ENCODE peak calls at places on chromosomes 2 and 18, in five cellular contexts. M is A549, O is GM23338, U is K562, A is HepG2. Z is an unnamed sample.

GRCh38 chr2:63661076-63661475 is 72.3 kb downstream of the MDH1 start:
- DNase-seq in O (no peak), A (no peak), M (no peak), U (no peak), Z (no peak)

GRCh38 chr2:167140767-167141166 is 252.5 kb downstream of the XIRP2 start:
- DNase-seq in U (no peak), O (no peak), M (no peak), A (peak; percentile 62), Z (no peak)

GRCh38 chr18:8823530-8823929 is 118.2 kb downstream of the MTCL1 start:
- DNase-seq in A (no peak), U (no peak), O (no peak), M (no peak), Z (no peak)

GRCh38 chr2:184611221-184612085 is 13.1 kb downstream of the ZNF804A start:
- DNase-seq in O (peak; percentile 49), M (no peak), U (no peak), A (no peak), Z (no peak)

GRCh38 chr18:30088238-30088637 is 954.3 kb downstream of the DSC3 start:
- DNase-seq in O (no peak), U (no peak), M (no peak), A (no peak), Z (no peak)

GRCh38 chr2:5387421-5387820 is 304.8 kb upstream of the SOX11 start:
- DNase-seq in O (no peak), A (no peak), U (no peak), M (no peak), Z (no peak)

GRCh38 chr2:120596990-120597594 is 138.6 kb upstream of the GLI2 start:
- DNase-seq in A (no peak), U (no peak), O (no peak), M (no peak), Z (no peak)

GRCh38 chr2:136874258-136874657 is 108.9 kb downstream of the THSD7B start:
- DNase-seq in M (no peak), U (no peak), O (peak; percentile 68), A (peak; percentile 11), Z (no peak)

GRCh38 chr2:145769053-145769716 is 1249.3 kb upstream of the ZEB2 start:
- DNase-seq in U (peak; percentile 79), A (no peak), O (no peak), M (no peak), Z (no peak)

GRCh38 chr2:240402566-240403295 is 32.7 kb upstream of the GPC1 start:
- DNase-seq in U (no peak), A (no peak), O (no peak), M (no peak), Z (no peak)

GRCh38 chr2:23530121-23530908 is 145.3 kb downstream of the KLHL29 start:
- DNase-seq in A (no peak), O (no peak), M (no peak), U (no peak), Z (no peak)

GRCh38 chr2:129085386-129085785 is 766.7 kb upstream of the HS6ST1 start:
- DNase-seq in O (no peak), A (no peak), M (no peak), U (no peak), Z (no peak)

GRCh38 chr2:242064364-242065250 is 195.1 kb downstream of the RTP5 start:
- DNase-seq in A (no peak), M (no peak), U (no peak), O (no peak), Z (no peak)

GRCh38 chr2:202178342-202178958 is 59.9 kb downstream of the SUMO1 start:
- DNase-seq in A (peak; percentile 58), U (peak; percentile 42), M (peak; percentile 51), O (peak; percentile 94), Z (peak; percentile 24)

GRCh38 chr18:3225588-3225987 is 5.8 kb upstream of the MYOM1 start:
- DNase-seq in M (no peak), O (no peak), A (no peak), U (no peak), Z (no peak)

GRCh38 chr2:226701052-226701451 is 98.6 kb downstream of the IRS1 start:
- DNase-seq in U (no peak), M (no peak), O (no peak), A (no peak), Z (no peak)

GRCh38 chr2:28269019-28269784 is 123.5 kb upstream of the FOSL2 start:
- DNase-seq in O (peak; percentile 40), M (peak; percentile 72), A (peak; percentile 49), U (peak; percentile 76), Z (no peak)

GRCh38 chr2:165539985-165540384 is 70.5 kb downstream of the CSRNP3 start:
- DNase-seq in M (no peak), U (no peak), A (no peak), O (no peak), Z (no peak)

GRCh38 chr2:136534817-136535216 is 230.5 kb upstream of the THSD7B start:
- DNase-seq in O (no peak), A (no peak), U (no peak), M (no peak), Z (no peak)

GRCh38 chr2:214547931-214548330 is 137.1 kb downstream of the VWC2L start:
- DNase-seq in M (no peak), O (no peak), U (no peak), A (no peak), Z (no peak)

GRCh38 chr2:25417715-25418369 is 76.1 kb upstream of the DNMT3A start:
- DNase-seq in U (peak; percentile 64), O (no peak), M (no peak), A (no peak), Z (peak; percentile 96)

GRCh38 chr2:197461073-197461472 is 7.7 kb downstream of the COQ10B start:
- DNase-seq in U (no peak), M (no peak), O (no peak), A (no peak), Z (no peak)

GRCh38 chr2:98479959-98480524 is 35.4 kb downstream of the INPP4A start:
- DNase-seq in U (no peak), A (no peak), M (no peak), O (peak; percentile 30), Z (no peak)

GRCh38 chr2:100789361-100789760 is 30.6 kb upstream of the NPAS2 start:
- DNase-seq in M (no peak), O (no peak), A (no peak), U (no peak), Z (no peak)

GRCh38 chr2:126658910-126659613 is 3.1 kb downstream of the GYPC start:
- DNase-seq in M (no peak), O (no peak), A (no peak), U (peak; percentile 45), Z (peak; percentile 56)

GRCh38 chr18:79447703-79448367 is 52.1 kb downstream of the NFATC1 start:
- DNase-seq in U (no peak), M (no peak), A (no peak), O (no peak), Z (no peak)

GRCh38 chr2:14182227-14182946 is 450.1 kb upstream of the LRATD1 start:
- DNase-seq in M (no peak), A (no peak), U (no peak), O (no peak), Z (no peak)
- TF ChIP-seq JUNB in M (no peak), A (no peak), U (no peak), O (no peak), Z (no peak)

GRCh38 chr2:39667881-39668276 is 2.2 kb downstream of the TMEM178A start:
- DNase-seq in U (no peak), A (no peak), M (no peak), O (no peak), Z (no peak)

GRCh38 chr2:39667142-39667880 is 1.6 kb downstream of the TMEM178A start:
- DNase-seq in O (no peak), A (no peak), U (no peak), M (no peak), Z (no peak)

GRCh38 chr2:39664898-39665591 is 672 bp upstream of the TMEM178A start:
- DNase-seq in A (no peak), U (no peak), O (peak; percentile 67), M (no peak), Z (no peak)

GRCh38 chr2:39665811-39666488 is at the start of gene TMEM178A:
- DNase-seq in A (no peak), U (no peak), O (peak; percentile 79), M (peak; percentile 29), Z (no peak)

DNA sequence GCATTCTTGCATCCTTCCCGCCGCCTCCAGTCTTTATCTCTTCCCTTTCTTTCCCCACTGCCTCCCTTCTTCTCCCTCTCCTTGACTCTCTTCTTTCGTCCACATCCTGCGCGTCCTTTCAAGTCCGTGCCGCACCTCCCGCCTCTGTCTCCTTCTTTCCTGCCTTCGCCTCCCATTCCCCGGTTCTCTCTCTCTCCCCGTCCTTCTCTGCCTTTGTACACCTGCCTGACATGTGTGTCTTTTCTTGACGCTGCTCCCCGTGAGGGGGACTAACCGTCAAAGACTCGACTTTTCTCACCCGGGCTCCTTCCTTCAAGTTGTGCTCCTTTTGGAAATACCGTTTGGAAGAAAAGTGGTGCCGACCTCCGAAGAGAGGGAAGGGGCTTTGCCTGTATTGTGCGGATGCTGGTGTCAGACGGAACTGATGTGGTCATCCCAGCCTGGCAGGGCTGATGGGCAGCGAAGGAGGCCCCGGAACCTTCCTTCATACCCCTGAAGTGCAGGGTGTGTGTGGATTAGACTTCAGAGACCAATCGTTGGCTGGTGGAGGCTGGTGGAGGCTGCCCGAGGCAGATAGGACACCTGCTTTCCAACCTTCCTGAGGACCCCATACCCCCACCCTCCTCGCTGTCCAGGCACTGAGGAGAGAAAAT is 898 bp downstream of the TMEM178A start:
- DNase-seq in O (peak; percentile 44), A (no peak), U (no peak), M (peak; percentile 26), Z (no peak)
- H3K27ac ChIP-seq in O (no peak overlapping the region), A (no peak overlapping the region), U (no peak overlapping the region), M (no peak overlapping the region), Z (no peak overlapping the region)

DNA sequence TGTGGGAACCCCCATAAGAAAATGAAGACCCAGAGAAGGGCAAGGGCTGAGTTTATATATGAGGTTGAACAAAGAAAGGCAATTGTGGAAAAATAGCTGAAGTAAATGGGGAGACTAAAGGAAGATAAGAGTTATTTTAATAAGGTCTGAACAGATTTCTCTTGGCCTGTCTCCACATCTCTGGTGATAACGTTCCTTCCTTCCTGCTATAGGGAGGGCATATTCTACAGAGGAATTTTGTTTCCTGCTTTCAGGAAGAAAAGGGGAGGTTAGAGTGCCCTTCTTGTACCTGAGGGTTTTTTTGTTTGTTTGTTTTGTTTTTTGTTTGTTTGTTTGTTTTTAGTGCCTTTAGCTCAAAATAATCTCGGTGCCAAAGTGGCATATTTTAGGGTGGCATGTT is 31.6 kb downstream of the MOGAT1 start:
- DNase-seq in O (no peak), M (no peak), U (no peak), A (no peak), Z (no peak)
- TF ChIP-seq JUNB in O (no peak), M (no peak), U (no peak), A (no peak), Z (no peak)

DNA sequence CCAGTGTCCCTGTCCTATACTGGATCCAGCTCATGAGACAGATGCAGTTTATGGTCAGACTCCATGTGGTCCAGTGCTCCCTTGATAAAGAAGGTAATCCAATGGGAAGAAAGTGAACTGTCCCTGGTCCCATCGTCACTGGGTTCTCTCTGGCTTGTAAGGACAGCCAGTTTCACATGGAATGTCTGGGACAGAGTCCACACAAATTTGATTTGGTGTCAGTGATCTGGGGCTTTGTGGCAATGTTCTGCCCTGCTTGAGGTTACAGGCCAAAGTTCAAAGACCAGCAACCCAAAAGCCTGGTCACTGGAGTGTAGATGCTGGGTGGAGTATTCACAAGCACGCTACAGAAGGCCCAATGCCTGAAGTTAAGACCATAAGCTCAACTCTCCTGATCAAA is 22.2 kb upstream of the FHL2 start:
- DNase-seq in M (no peak), U (no peak), A (no peak), O (no peak), Z (no peak)
- H3K27ac ChIP-seq in M (no peak overlapping the region), U (no peak overlapping the region), A (no peak overlapping the region), O (no peak overlapping the region), Z (no peak overlapping the region)

Z was measured in GM12878.